ENCODE peak calls at places on chromosomes 12 and 14, in four cellular contexts. C is body of pancreas, J is sigmoid colon, Z is breast epithelium. Y is an unnamed sample.

GRCh38 chr14:60175255-60175902 is 10.2 kb upstream of the DHRS7 start:
- DNase-seq in C (no peak), J (no peak), Z (no peak), Y (no peak)

GRCh38 chr12:123660328-123660727 is 10.6 kb upstream of the TCTN2 start:
- DNase-seq in C (no peak), J (no peak), Z (no peak), Y (no peak)

GRCh38 chr12:14901228-14901562 is 15.5 kb upstream of the MGP start:
- DNase-seq in C (peak; percentile 10), J (peak; percentile 75), Z (no peak), Y (no peak)

GRCh38 chr14:104784846-104785707 is 10.5 kb downstream of the AKT1 start:
- DNase-seq in C (peak; percentile 66), J (no peak), Z (no peak), Y (no peak)

GRCh38 chr12:50162225-50162624 is 4.9 kb downstream of the CERS5 start:
- DNase-seq in C (no peak), J (no peak), Z (no peak), Y (no peak)

GRCh38 chr12:100578923-100579322 is 5.4 kb downstream of the GAS2L3 start:
- DNase-seq in C (no peak), J (no peak), Z (no peak), Y (no peak)

GRCh38 chr12:121060149-121061001 is 21.3 kb upstream of the OASL start:
- DNase-seq in C (peak; percentile 27), J (no peak), Z (no peak), Y (peak; percentile 85)

GRCh38 chr12:119876761-119877638 is at the start of gene CIT:
- DNase-seq in C (peak; percentile 92), J (peak; percentile 89), Z (peak; percentile 83), Y (peak; percentile 93)

GRCh38 chr12:25352078-25352918 is 101.6 kb upstream of the KRAS start:
- DNase-seq in C (no peak), J (no peak), Z (no peak), Y (no peak)

GRCh38 chr14:87797001-87797400 is 196.0 kb downstream of the GALC start:
- DNase-seq in C (no peak), J (no peak), Z (no peak), Y (no peak)

GRCh38 chr14:103280278-103280917 is 53.6 kb upstream of the EIF5 start:
- DNase-seq in C (no peak), J (no peak), Z (no peak), Y (no peak)

GRCh38 chr12:5070090-5070489 is 26.4 kb downstream of the KCNA5 start:
- DNase-seq in C (no peak), J (no peak), Z (no peak), Y (no peak)

GRCh38 chr12:52280319-52280795 is 5.9 kb downstream of the KRT86 start:
- DNase-seq in C (peak; percentile 78), J (peak; percentile 94), Z (peak; percentile 81), Y (peak; percentile 35)

GRCh38 chr12:100737168-100737567 is 57.4 kb upstream of the ANO4 start:
- DNase-seq in C (no peak), J (no peak), Z (no peak), Y (no peak)

GRCh38 chr14:24315807-24316596 is 4.7 kb downstream of the LTB4R start:
- DNase-seq in C (no peak), J (no peak), Z (no peak), Y (peak; percentile 93)

GRCh38 chr14:56160058-56160457 is 41.8 kb downstream of the PELI2 start:
- DNase-seq in C (no peak), J (no peak), Z (no peak), Y (no peak)

GRCh38 chr12:57810450-57810849 is 8.1 kb downstream of the AVIL start:
- DNase-seq in C (no peak), J (no peak), Z (no peak), Y (peak; percentile 25)

GRCh38 chr12:110355080-110355479 is 48.4 kb downstream of the ANAPC7 start:
- DNase-seq in C (no peak), J (no peak), Z (no peak), Y (no peak)

GRCh38 chr14:94649543-94650443 is 37.6 kb downstream of the SERPINA3 start:
- DNase-seq in C (no peak), J (no peak), Z (no peak), Y (no peak)

GRCh38 chr12:67780580-67781084 is 132.1 kb downstream of the DYRK2 start:
- DNase-seq in C (no peak), J (no peak), Z (no peak), Y (no peak)

GRCh38 chr12:58359084-58359483 is 417.7 kb downstream of the ATP23 start:
- DNase-seq in C (no peak), J (no peak), Z (no peak), Y (no peak)

GRCh38 chr14:39033371-39033770 is 69.7 kb downstream of the SEC23A start:
- DNase-seq in C (no peak), J (no peak), Z (no peak), Y (no peak)

GRCh38 chr14:39028620-39029019 is 74.4 kb downstream of the SEC23A start:
- DNase-seq in C (no peak), J (no peak), Z (no peak), Y (no peak)

GRCh38 chr14:39025810-39026627 is 77.0 kb downstream of the SEC23A start:
- DNase-seq in C (no peak), J (no peak), Z (no peak), Y (no peak)

GRCh38 chr14:39030209-39030608 is 72.8 kb downstream of the SEC23A start:
- DNase-seq in C (no peak), J (no peak), Z (no peak), Y (peak; percentile 69)

DNA sequence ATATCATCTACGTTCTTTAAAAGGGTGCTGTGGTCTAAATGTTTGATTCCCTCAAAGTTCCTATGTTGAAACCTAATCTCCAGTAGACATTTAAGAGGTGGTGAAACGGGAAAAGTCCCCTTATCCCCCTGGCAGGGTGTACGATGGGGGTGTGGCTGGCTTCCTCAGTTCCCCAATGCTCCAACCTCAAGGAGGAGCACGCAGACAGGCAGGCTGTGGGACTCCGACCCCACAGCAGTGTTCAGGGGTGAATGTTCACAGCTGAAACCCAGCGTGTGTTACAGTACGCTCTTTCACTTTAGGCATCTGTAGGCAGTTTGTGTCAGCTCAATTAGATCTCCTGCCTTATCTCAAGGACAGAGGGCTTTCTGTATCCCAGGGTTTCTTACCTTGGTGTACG is 73.2 kb downstream of the SEC23A start:
- DNase-seq in C (no peak), J (no peak), Z (no peak), Y (no peak)
- TF ChIP-seq POLR2A in C (no peak), J (no peak), Z (no peak), Y (no peak)

GRCh38 chr12:107319536-107320030 is 226.2 kb upstream of the CRY1 start:
- DNase-seq in C (no peak), J (no peak), Z (no peak), Y (peak; percentile 73)
- TF ChIP-seq POLR2A in C (no peak), J (no peak), Z (no peak), Y (no peak)

GRCh38 chr12:132719141-132719953 is 8.7 kb downstream of the PGAM5 start:
- DNase-seq in C (no peak), J (no peak), Z (no peak), Y (no peak)

GRCh38 chr12:132717011-132717410 is 6.4 kb downstream of the PGAM5 start:
- DNase-seq in C (no peak), J (no peak), Z (no peak), Y (no peak)

GRCh38 chr12:132718644-132719043 is 8.0 kb downstream of the PGAM5 start:
- DNase-seq in C (no peak), J (no peak), Z (no peak), Y (no peak)

GRCh38 chr12:132716356-132716755 is 5.7 kb downstream of the PGAM5 start:
- DNase-seq in C (no peak), J (no peak), Z (no peak), Y (no peak)

DNA sequence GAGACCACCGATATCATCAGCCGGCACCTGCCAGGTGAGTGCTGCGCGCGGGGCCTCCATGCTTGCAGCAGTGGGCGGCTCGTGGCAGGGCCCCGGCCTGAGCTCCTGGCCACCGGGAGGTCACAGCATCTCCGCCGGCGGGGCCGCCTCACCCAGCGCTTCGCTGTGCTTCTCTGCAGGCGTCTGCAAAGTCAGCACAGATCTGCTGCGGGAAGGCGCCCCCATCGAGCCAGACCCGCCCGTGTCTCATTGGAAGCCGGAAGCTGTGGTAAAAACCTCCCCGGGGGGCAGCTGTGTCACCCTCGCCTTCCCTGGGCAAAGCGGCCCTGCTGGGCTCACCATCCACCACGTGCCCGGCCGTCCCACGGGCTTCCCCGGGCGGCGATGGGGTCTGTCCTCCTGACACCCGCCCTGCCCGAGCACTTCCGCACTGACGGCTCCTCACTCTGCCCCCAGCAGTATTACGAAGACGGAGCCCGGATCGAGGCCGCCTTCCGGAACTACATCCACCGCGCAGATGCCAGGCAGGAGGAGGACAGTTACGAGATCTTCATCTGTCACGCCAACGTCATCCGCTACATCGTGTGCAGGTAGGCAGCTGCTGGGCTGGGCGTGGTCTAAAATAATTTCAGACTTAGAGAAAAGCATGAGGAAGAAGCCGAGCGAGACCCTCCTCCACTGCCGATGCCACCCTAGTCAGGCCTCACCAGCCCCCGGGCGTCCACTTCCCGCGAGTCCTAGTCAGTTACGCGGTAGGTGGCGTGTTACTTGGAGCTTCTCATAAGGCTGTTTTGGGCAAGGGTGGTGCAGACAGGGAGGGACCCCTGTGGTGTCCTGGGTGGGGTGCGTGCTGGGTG is 7.1 kb downstream of the PGAM5 start:
- DNase-seq in C (no peak), J (no peak), Z (no peak), Y (no peak)
- TF ChIP-seq POLR2A in C (no peak), J (no peak), Z (no peak), Y (no peak)

DNA sequence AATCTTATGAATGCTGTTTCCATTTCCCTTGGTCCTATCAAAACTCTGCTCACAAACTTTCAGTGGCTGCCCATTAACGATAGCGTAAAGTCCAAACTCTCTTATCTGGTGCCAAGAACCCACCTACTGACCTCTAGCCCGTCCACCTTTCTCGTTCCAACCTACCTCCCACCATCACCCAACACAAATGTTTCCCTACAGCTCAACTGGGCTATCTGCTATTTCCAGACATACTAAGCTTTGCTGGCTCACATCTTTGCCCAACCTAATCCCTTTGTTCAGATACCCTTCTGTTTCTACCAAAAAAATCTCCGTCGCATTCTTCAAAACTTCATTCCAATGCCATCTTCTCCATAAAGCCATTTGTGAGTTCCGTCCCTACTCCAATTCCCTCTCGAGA is 7.6 kb upstream of the NOP2 start:
- DNase-seq in C (no peak), J (no peak), Z (no peak), Y (no peak)
- TF ChIP-seq POLR2A in C (no peak), J (no peak), Z (no peak), Y (no peak)

Y was measured in spleen.